ENCODE peak calls at places on chromosome 19, in five cellular contexts. One of them, this sample, is unnamed.

GRCh38 chr19:37778613-37779138 is 710 bp downstream of the ZNF573 start:
- DNase-seq in SK-N-SH: peak; percentile 18
- DNase-seq in vagina: no peak
- DNase-seq in suprapubic skin: no peak
- DNase-seq in HCT116: no peak
- DNase-seq in this sample: peak; percentile 56

GRCh38 chr19:9116547-9116946 is 984 bp upstream of the OR7G1 start:
- DNase-seq in SK-N-SH: no peak
- DNase-seq in vagina: no peak
- DNase-seq in suprapubic skin: no peak
- DNase-seq in HCT116: no peak
- DNase-seq in this sample: no peak

GRCh38 chr19:17435218-17435617 is 13.2 kb downstream of the TMEM221 start:
- DNase-seq in SK-N-SH: no peak
- DNase-seq in vagina: no peak
- DNase-seq in suprapubic skin: no peak
- DNase-seq in HCT116: no peak
- DNase-seq in this sample: no peak

GRCh38 chr19:44955500-44956439 is 590 bp downstream of the CLPTM1 start:
- DNase-seq in SK-N-SH: no peak
- DNase-seq in vagina: no peak
- DNase-seq in suprapubic skin: no peak
- DNase-seq in HCT116: no peak
- DNase-seq in this sample: no peak

GRCh38 chr19:4067396-4068057 is 828 bp upstream of the ZBTB7A start:
- DNase-seq in SK-N-SH: peak; percentile 84
- DNase-seq in vagina: no peak
- DNase-seq in suprapubic skin: peak; percentile 79
- DNase-seq in HCT116: no peak
- DNase-seq in this sample: no peak

GRCh38 chr19:5695649-5696195 is 5.6 kb downstream of the RPL36 start:
- DNase-seq in SK-N-SH: no peak
- DNase-seq in vagina: no peak
- DNase-seq in suprapubic skin: no peak
- DNase-seq in HCT116: no peak
- DNase-seq in this sample: no peak

GRCh38 chr19:37218592-37218935 is 550 bp downstream of the ZNF383 start:
- DNase-seq in SK-N-SH: peak; percentile 14
- DNase-seq in vagina: no peak
- DNase-seq in suprapubic skin: no peak
- DNase-seq in HCT116: no peak
- DNase-seq in this sample: peak; percentile 10

GRCh38 chr19:48685583-48685982 is 10.2 kb upstream of the FUT2 start:
- DNase-seq in SK-N-SH: no peak
- DNase-seq in vagina: no peak
- DNase-seq in suprapubic skin: no peak
- DNase-seq in HCT116: no peak
- DNase-seq in this sample: no peak

GRCh38 chr19:47725759-47726401 is 12.7 kb downstream of the EHD2 start:
- DNase-seq in SK-N-SH: no peak
- DNase-seq in vagina: no peak
- DNase-seq in suprapubic skin: no peak
- DNase-seq in HCT116: no peak
- DNase-seq in this sample: peak; percentile 70

GRCh38 chr19:17333611-17334413 is 843 bp downstream of the ANO8 start:
- DNase-seq in SK-N-SH: no peak
- DNase-seq in vagina: no peak
- DNase-seq in suprapubic skin: peak; percentile 76
- DNase-seq in HCT116: peak; percentile 71
- DNase-seq in this sample: peak; percentile 90

GRCh38 chr19:55212447-55212846 is 3.1 kb upstream of the PTPRH start:
- DNase-seq in SK-N-SH: no peak
- DNase-seq in vagina: no peak
- DNase-seq in suprapubic skin: no peak
- DNase-seq in HCT116: peak; percentile 72
- DNase-seq in this sample: no peak

GRCh38 chr19:13012690-13013608 is 17.7 kb downstream of the NFIX start:
- DNase-seq in SK-N-SH: no peak
- DNase-seq in vagina: no peak
- DNase-seq in suprapubic skin: peak; percentile 81
- DNase-seq in HCT116: no peak
- DNase-seq in this sample: peak; percentile 32

GRCh38 chr19:49880162-49880869 is 2.8 kb downstream of the TBC1D17 start:
- DNase-seq in SK-N-SH: no peak
- DNase-seq in vagina: no peak
- DNase-seq in suprapubic skin: no peak
- DNase-seq in HCT116: no peak
- DNase-seq in this sample: no peak

GRCh38 chr19:40603071-40603718 is 2.0 kb downstream of the LTBP4 start:
- DNase-seq in SK-N-SH: no peak
- DNase-seq in vagina: no peak
- DNase-seq in suprapubic skin: no peak
- DNase-seq in HCT116: no peak
- DNase-seq in this sample: no peak

GRCh38 chr19:3266792-3267469 is 42.5 kb downstream of the CELF5 start:
- DNase-seq in SK-N-SH: no peak
- DNase-seq in vagina: no peak
- DNase-seq in suprapubic skin: no peak
- DNase-seq in HCT116: no peak
- DNase-seq in this sample: no peak

GRCh38 chr19:16581971-16582343 is 9.7 kb upstream of the SLC35E1 start:
- DNase-seq in SK-N-SH: no peak
- DNase-seq in vagina: no peak
- DNase-seq in suprapubic skin: no peak
- DNase-seq in HCT116: no peak
- DNase-seq in this sample: no peak

GRCh38 chr19:21626091-21626490 is 120.7 kb downstream of the ZNF429 start:
- DNase-seq in SK-N-SH: no peak
- DNase-seq in vagina: no peak
- DNase-seq in suprapubic skin: no peak
- DNase-seq in HCT116: no peak
- DNase-seq in this sample: no peak

GRCh38 chr19:47305309-47305751 is 4.3 kb upstream of the C5AR1 start:
- DNase-seq in SK-N-SH: peak; percentile 81
- DNase-seq in vagina: no peak
- DNase-seq in suprapubic skin: peak; percentile 91
- DNase-seq in HCT116: peak; percentile 61
- DNase-seq in this sample: peak; percentile 49

DNA sequence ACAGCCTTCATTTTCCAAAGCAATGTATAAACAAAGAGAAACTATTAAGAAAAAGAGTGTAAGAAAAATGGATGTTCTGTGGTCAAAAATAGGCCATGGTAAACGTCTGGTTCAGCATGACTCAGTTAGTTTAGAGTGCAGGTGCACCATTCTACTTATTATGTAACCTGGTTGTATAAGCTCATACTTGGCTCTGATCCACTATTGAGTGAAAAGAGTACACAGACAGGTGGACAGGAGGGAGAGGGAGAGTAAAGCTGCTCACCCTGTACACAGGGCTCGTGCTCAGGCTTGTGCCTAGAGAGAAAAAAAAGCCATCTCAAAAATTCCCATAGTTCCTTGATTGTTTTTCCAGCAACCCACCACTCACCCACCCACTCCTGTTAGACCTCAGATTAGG is 85.8 kb upstream of the ZNF91 start:
- DNase-seq in SK-N-SH: no peak
- DNase-seq in vagina: no peak
- DNase-seq in suprapubic skin: no peak
- DNase-seq in HCT116: no peak
- DNase-seq in this sample: no peak
- TF ChIP-seq POLR2AphosphoS5 in SK-N-SH: no peak
- TF ChIP-seq POLR2AphosphoS5 in vagina: no peak
- TF ChIP-seq POLR2AphosphoS5 in suprapubic skin: no peak
- TF ChIP-seq POLR2AphosphoS5 in HCT116: no peak
- TF ChIP-seq POLR2AphosphoS5 in this sample: no peak

DNA sequence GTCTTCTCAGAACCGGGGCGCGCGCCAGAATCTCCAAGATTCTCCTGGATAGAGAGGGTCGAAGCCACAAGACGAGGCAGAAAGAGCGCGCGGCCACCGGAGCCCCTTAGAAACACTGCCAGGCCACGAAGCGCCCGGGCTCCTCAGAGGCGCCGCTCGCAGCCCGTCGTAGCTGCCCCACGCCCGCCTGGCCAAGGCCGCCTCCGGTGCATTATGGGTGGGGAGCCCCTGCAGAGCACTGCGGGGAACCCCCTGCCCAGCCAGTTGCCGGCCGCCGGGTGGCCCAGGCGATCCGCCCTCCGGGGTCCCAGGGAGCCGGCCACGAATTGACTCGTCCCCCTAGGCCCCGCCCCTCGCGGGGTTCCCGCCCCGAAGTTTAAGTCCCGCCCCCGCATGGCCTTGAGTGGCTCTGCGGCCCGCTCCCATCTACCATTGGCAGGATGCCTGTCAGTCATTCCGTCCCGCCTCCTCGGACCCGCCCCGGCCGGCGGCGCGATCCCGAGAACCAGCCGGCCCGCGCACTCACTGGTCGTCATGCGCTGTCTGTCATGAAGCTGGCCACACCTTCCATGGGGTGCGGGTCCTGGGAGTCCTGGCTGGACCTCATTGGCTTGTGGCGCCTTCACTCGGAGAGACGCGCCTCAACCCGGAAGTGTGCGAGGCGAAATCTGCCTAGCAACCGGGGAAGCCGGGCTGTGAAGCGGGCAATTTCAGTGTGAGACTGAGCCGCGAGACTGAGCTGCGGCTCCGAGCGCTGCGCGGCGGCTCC is 20.2 kb upstream of the GATAD2A start:
- DNase-seq in SK-N-SH: peak; percentile 98
- DNase-seq in vagina: peak; percentile 100
- DNase-seq in suprapubic skin: peak; percentile 100
- DNase-seq in HCT116: peak; percentile 99
- DNase-seq in this sample: peak; percentile 99
- TF ChIP-seq CTCF in SK-N-SH: peak; percentile 7
- TF ChIP-seq CTCF in vagina: peak; percentile 16
- TF ChIP-seq CTCF in suprapubic skin: no peak
- TF ChIP-seq CTCF in HCT116: no peak
- TF ChIP-seq CTCF in this sample: no peak

GRCh38 chr19:11541238-11541637 is 2.6 kb downstream of the CNN1 start:
- DNase-seq in SK-N-SH: no peak
- DNase-seq in vagina: no peak
- DNase-seq in suprapubic skin: no peak
- DNase-seq in HCT116: no peak
- DNase-seq in this sample: no peak

GRCh38 chr19:11535792-11536595 is 2.7 kb upstream of the CNN1 start:
- DNase-seq in SK-N-SH: peak; percentile 99
- DNase-seq in vagina: no peak
- DNase-seq in suprapubic skin: peak; percentile 89
- DNase-seq in HCT116: peak; percentile 81
- DNase-seq in this sample: peak; percentile 61

GRCh38 chr19:11539495-11540365 is 1.1 kb downstream of the CNN1 start:
- DNase-seq in SK-N-SH: peak; percentile 83
- DNase-seq in vagina: no peak
- DNase-seq in suprapubic skin: no peak
- DNase-seq in HCT116: no peak
- DNase-seq in this sample: no peak

GRCh38 chr19:11540642-11541041 is 2.0 kb downstream of the CNN1 start:
- DNase-seq in SK-N-SH: no peak
- DNase-seq in vagina: no peak
- DNase-seq in suprapubic skin: no peak
- DNase-seq in HCT116: no peak
- DNase-seq in this sample: no peak

GRCh38 chr19:11538232-11539036 is at the start of gene CNN1:
- DNase-seq in SK-N-SH: no peak
- DNase-seq in vagina: no peak
- DNase-seq in suprapubic skin: no peak
- DNase-seq in HCT116: no peak
- DNase-seq in this sample: no peak
- TF ChIP-seq POLR2AphosphoS5 in SK-N-SH: no peak
- TF ChIP-seq POLR2AphosphoS5 in vagina: peak; percentile 97
- TF ChIP-seq POLR2AphosphoS5 in suprapubic skin: no peak
- TF ChIP-seq POLR2AphosphoS5 in HCT116: no peak
- TF ChIP-seq POLR2AphosphoS5 in this sample: no peak

GRCh38 chr19:35363711-35364425 is 5.6 kb downstream of the FFAR3 start:
- DNase-seq in SK-N-SH: no peak
- DNase-seq in vagina: peak; percentile 74
- DNase-seq in suprapubic skin: no peak
- DNase-seq in HCT116: no peak
- DNase-seq in this sample: no peak
- TF ChIP-seq CTCF in SK-N-SH: no peak
- TF ChIP-seq CTCF in vagina: no peak
- TF ChIP-seq CTCF in suprapubic skin: no peak
- TF ChIP-seq CTCF in HCT116: no peak
- TF ChIP-seq CTCF in this sample: no peak

GRCh38 chr19:33388817-33389573 is 15.5 kb downstream of the CEBPG start:
- DNase-seq in SK-N-SH: peak; percentile 83
- DNase-seq in vagina: no peak
- DNase-seq in suprapubic skin: peak; percentile 70
- DNase-seq in HCT116: no peak
- DNase-seq in this sample: no peak
- TF ChIP-seq POLR2AphosphoS5 in SK-N-SH: no peak
- TF ChIP-seq POLR2AphosphoS5 in vagina: no peak
- TF ChIP-seq POLR2AphosphoS5 in suprapubic skin: no peak
- TF ChIP-seq POLR2AphosphoS5 in HCT116: no peak
- TF ChIP-seq POLR2AphosphoS5 in this sample: no peak

DNA sequence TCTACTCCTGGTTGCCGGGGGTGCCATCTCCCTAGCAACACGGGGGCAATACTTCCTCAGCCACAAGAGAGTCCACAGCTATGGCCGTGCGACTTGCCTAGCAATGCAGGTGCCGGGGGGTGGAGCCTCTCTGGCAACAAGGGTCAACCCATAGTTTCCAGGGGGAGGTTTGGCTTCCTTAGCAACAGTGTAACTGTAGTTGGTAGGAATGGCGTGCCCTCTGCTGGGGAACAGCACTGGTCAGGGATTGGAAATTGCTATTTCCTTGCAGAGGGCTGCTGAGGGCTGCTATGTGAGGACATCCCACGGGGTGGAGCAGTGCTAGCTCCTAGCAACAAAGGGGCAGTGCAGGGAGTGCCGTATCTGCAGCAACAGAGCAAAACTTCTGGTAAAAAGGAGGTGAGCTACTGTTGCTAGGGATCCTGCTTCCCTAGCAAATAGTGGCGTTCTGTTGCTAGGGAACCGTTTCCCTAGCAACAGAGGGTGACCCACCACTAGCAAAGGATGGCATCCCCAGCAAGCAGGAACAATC is 7.0 kb upstream of the TMC4 start:
- DNase-seq in SK-N-SH: peak; percentile 66
- DNase-seq in vagina: no peak
- DNase-seq in suprapubic skin: no peak
- DNase-seq in HCT116: no peak
- DNase-seq in this sample: no peak
- TF ChIP-seq CTCF in SK-N-SH: peak; percentile 34
- TF ChIP-seq CTCF in vagina: no peak
- TF ChIP-seq CTCF in suprapubic skin: no peak
- TF ChIP-seq CTCF in HCT116: peak; percentile 18
- TF ChIP-seq CTCF in this sample: peak; percentile 43

GRCh38 chr19:19405919-19406877 is 723 bp downstream of the GATAD2A start:
- DNase-seq in SK-N-SH: peak; percentile 80
- DNase-seq in vagina: no peak
- DNase-seq in suprapubic skin: peak; percentile 85
- DNase-seq in HCT116: no peak
- DNase-seq in this sample: peak; percentile 18
- TF ChIP-seq POLR2AphosphoS5 in SK-N-SH: no peak
- TF ChIP-seq POLR2AphosphoS5 in vagina: no peak
- TF ChIP-seq POLR2AphosphoS5 in suprapubic skin: no peak
- TF ChIP-seq POLR2AphosphoS5 in HCT116: no peak
- TF ChIP-seq POLR2AphosphoS5 in this sample: no peak

DNA sequence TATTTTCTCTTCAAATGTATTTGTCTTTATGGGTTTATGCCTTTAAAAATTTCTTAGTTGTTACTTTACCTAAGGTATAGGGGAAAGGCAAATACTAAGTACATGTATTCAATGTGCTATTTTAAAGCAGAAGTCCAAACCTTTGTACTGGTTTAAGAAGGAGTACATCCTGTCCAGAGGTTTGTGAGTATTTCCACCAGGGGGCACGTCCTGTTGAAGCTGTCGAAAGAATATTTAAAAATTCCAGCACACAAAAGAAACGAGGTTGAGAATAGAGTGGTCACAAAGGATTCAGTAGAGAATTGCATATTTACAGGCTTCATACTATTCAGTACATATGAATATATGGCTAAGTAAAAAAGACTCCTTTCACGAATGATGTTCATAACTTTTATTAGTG is 59.8 kb downstream of the URI1 start:
- DNase-seq in SK-N-SH: no peak
- DNase-seq in vagina: no peak
- DNase-seq in suprapubic skin: no peak
- DNase-seq in HCT116: no peak
- DNase-seq in this sample: no peak
- TF ChIP-seq CTCF in SK-N-SH: no peak
- TF ChIP-seq CTCF in vagina: no peak
- TF ChIP-seq CTCF in suprapubic skin: no peak
- TF ChIP-seq CTCF in HCT116: no peak
- TF ChIP-seq CTCF in this sample: no peak